ENCODE peak calls at places on chromosomes 6 and 20, in six cellular contexts. Z, Y, O, E, S and G are unnamed samples.

GRCh38 chr20:8292793-8293192 is 160.7 kb downstream of the PLCB1 start:
- DNase-seq in Z (no peak), Y (no peak), O (no peak), E (no peak), S (no peak), G (no peak)

GRCh38 chr6:4774715-4775590 is 1.3 kb upstream of the CDYL start:
- DNase-seq in Z (peak), Y (peak), O (peak), E (no peak), S (no peak), G (peak)

GRCh38 chr6:36120979-36121706 is 9.2 kb upstream of the MAPK13 start:
- DNase-seq in Z (peak), Y (peak), O (peak), E (no peak), S (no peak), G (no peak)

GRCh38 chr20:4519530-4519929 is 202.2 kb upstream of the PRND start:
- DNase-seq in Z (peak), Y (peak), O (no peak), E (no peak), S (no peak), G (no peak)

GRCh38 chr6:32154514-32155161 is 697 bp downstream of the PPT2 start:
- DNase-seq in Z (peak), Y (peak), O (peak), E (peak), S (peak), G (no peak)

GRCh38 chr20:47620808-47621805 is 119.4 kb downstream of the NCOA3 start:
- DNase-seq in Z (peak), Y (no peak), O (no peak), E (no peak), S (no peak), G (peak)

GRCh38 chr6:37862415-37862814 is 42.9 kb downstream of the ZFAND3 start:
- DNase-seq in Z (no peak), Y (no peak), O (no peak), E (no peak), S (no peak), G (no peak)

GRCh38 chr6:133286765-133287164 is 45.6 kb downstream of the EYA4 start:
- DNase-seq in Z (peak), Y (no peak), O (no peak), E (no peak), S (no peak), G (peak)

GRCh38 chr20:33006776-33007375 is 628 bp upstream of the BPIFB2 start:
- DNase-seq in Z (no peak), Y (no peak), O (no peak), E (no peak), S (no peak), G (no peak)

GRCh38 chr6:31243508-31243907 is 28.4 kb downstream of the HLA-C start:
- DNase-seq in Z (no peak), Y (no peak), O (no peak), E (no peak), S (no peak), G (no peak)

GRCh38 chr6:18192026-18192425 is 36.8 kb downstream of the KDM1B start:
- DNase-seq in Z (no peak), Y (no peak), O (no peak), E (no peak), S (no peak), G (no peak)

GRCh38 chr6:134533991-134534390 is 216.1 kb upstream of the SGK1 start:
- DNase-seq in Z (no peak), Y (peak), O (no peak), E (no peak), S (no peak), G (no peak)

GRCh38 chr6:154356118-154356517 is 485 bp downstream of the IPCEF1 start:
- DNase-seq in Z (peak), Y (peak), O (no peak), E (no peak), S (no peak), G (no peak)

GRCh38 chr6:1143655-1144054 is 168.2 kb upstream of the FOXQ1 start:
- DNase-seq in Z (no peak), Y (no peak), O (no peak), E (no peak), S (no peak), G (no peak)

GRCh38 chr6:2909718-2910117 is 6.6 kb upstream of the SERPINB9 start:
- DNase-seq in Z (peak), Y (no peak), O (no peak), E (no peak), S (no peak), G (no peak)

GRCh38 chr6:296151-297122 is 4.2 kb downstream of the DUSP22 start:
- DNase-seq in Z (peak), Y (peak), O (no peak), E (no peak), S (no peak), G (no peak)

GRCh38 chr20:24362080-24362479 is 107.3 kb upstream of the SYNDIG1 start:
- DNase-seq in Z (no peak), Y (no peak), O (no peak), E (no peak), S (no peak), G (no peak)

GRCh38 chr6:72966628-72967280 is 258.5 kb downstream of the KHDC1L start:
- DNase-seq in Z (peak), Y (no peak), O (no peak), E (no peak), S (no peak), G (no peak)

GRCh38 chr6:129667034-129667433 is 42.9 kb downstream of the ARHGAP18 start:
- DNase-seq in Z (no peak), Y (no peak), O (no peak), E (no peak), S (no peak), G (no peak)

GRCh38 chr20:63658749-63659187 is 656 bp downstream of the RTEL1 start:
- DNase-seq in Z (peak), Y (no peak), O (no peak), E (no peak), S (no peak), G (no peak)

GRCh38 chr20:62809530-62810428 is 5.1 kb downstream of the OGFR start:
- DNase-seq in Z (no peak), Y (no peak), O (no peak), E (no peak), S (no peak), G (no peak)

GRCh38 chr20:17431621-17432364 is 99.4 kb downstream of the BFSP1 start:
- DNase-seq in Z (peak), Y (peak), O (peak), E (no peak), S (peak), G (peak)